ENCODE peak calls at places on chromosomes 7 and 10, in seven cellular contexts. Y is CD8-positive, alpha-beta T cell; H is fibroblast of lung; I is PC-3; O is ascending aorta; F is H1; M is mesenchymal stem cell. A is an unnamed sample. For H3K4me1, the result is how much of the 10 kb centered on the place peaks cover.

GRCh38 chr7:48438196-48438595 is 266.9 kb downstream of the ABCA13 start:
- DNase-seq in O (no peak), M (peak), F (no peak), H (peak), I (peak), Y (no peak), A (no peak)

GRCh38 chr10:5343979-5344378 is 20.8 kb upstream of the UCN3 start:
- DNase-seq in M (no peak), I (no peak), F (no peak), Y (no peak), O (no peak), H (no peak), A (no peak)

GRCh38 chr10:23331567-23332290 is 12.9 kb downstream of the C10orf67 start:
- DNase-seq in I (peak), M (peak), F (no peak), Y (no peak), O (no peak), H (peak), A (no peak)

GRCh38 chr10:76769161-76769560 is 868.4 kb downstream of the KCNMA1 start:
- DNase-seq in I (no peak), M (no peak), F (no peak), Y (no peak), O (no peak), H (no peak), A (no peak)

GRCh38 chr10:108490931-108491330 is 1326.4 kb upstream of the SORCS1 start:
- DNase-seq in F (no peak), M (no peak), I (no peak), H (no peak), O (no peak), Y (no peak), A (no peak)

GRCh38 chr7:139733751-139734150 is 44.0 kb downstream of the HIPK2 start:
- DNase-seq in Y (no peak), F (no peak), O (no peak), M (no peak), H (peak), I (no peak), A (no peak)

GRCh38 chr7:25812086-25812855 is 339.7 kb upstream of the NFE2L3 start:
- DNase-seq in F (no peak), O (no peak), I (no peak), M (no peak), Y (peak), H (no peak), A (no peak)

GRCh38 chr7:80681272-80681885 is 42.9 kb downstream of the CD36 start:
- DNase-seq in H (peak), F (no peak), Y (no peak), M (peak), O (no peak), I (peak), A (no peak)

GRCh38 chr10:24383681-24384106 is 174.8 kb downstream of the KIAA1217 start:
- DNase-seq in O (peak), F (peak), H (peak), Y (no peak), I (peak), M (peak), A (peak)

GRCh38 chr7:12370249-12370648 is 33.4 kb downstream of the VWDE start:
- DNase-seq in Y (no peak), O (no peak), F (no peak), M (no peak), I (no peak), H (no peak), A (no peak)

GRCh38 chr10:117534321-117535044 is 8.1 kb upstream of the EMX2 start:
- DNase-seq in I (no peak), F (no peak), O (no peak), Y (no peak), M (no peak), H (no peak), A (no peak)

GRCh38 chr10:119595715-119596515 is 849 bp downstream of the TIAL1 start:
- DNase-seq in O (no peak), Y (peak), M (peak), H (peak), F (no peak), I (no peak), A (no peak)

GRCh38 chr7:22725585-22725984 is 1.4 kb upstream of the IL6 start:
- DNase-seq in H (peak), M (peak), Y (no peak), O (no peak), I (peak), F (no peak), A (no peak)

GRCh38 chr7:106022193-106022821 is 59.2 kb downstream of the CDHR3 start:
- DNase-seq in M (no peak), H (no peak), Y (peak), I (no peak), O (no peak), F (no peak), A (no peak)

GRCh38 chr7:65907501-65908198 is 34.8 kb downstream of the VKORC1L1 start:
- DNase-seq in Y (no peak), I (no peak), F (peak), H (no peak), M (no peak), O (no peak), A (no peak)

GRCh38 chr7:50739744-50740455 is 42.8 kb downstream of the GRB10 start:
- DNase-seq in O (no peak), Y (peak), F (no peak), H (no peak), M (no peak), I (no peak), A (no peak)

GRCh38 chr10:122140941-122141623 is 130.0 kb upstream of the BTBD16 start:
- DNase-seq in M (peak), O (peak), I (peak), H (peak), F (no peak), Y (no peak), A (no peak)

GRCh38 chr10:34121974-34122282 is 693.2 kb downstream of the PARD3 start:
- DNase-seq in H (peak), F (no peak), M (peak), I (peak), O (no peak), Y (no peak), A (no peak)

GRCh38 chr7:114539575-114539974 is 125.0 kb downstream of the FOXP2 start:
- DNase-seq in M (peak), O (no peak), F (no peak), H (peak), Y (no peak), I (peak), A (no peak)

GRCh38 chr10:63628526-63629362 is 107.5 kb downstream of the REEP3 start:
- DNase-seq in H (peak), Y (no peak), O (no peak), F (no peak), M (peak), I (no peak), A (no peak)

GRCh38 chr10:81920213-81920829 is 45.3 kb downstream of the NRG3 start:
- DNase-seq in M (no peak), F (no peak), Y (no peak), I (no peak), H (no peak), O (no peak), A (no peak)

GRCh38 chr7:42314696-42315095 is 77.7 kb upstream of the GLI3 start:
- DNase-seq in Y (no peak), I (no peak), M (no peak), O (no peak), F (no peak), H (no peak), A (no peak)

GRCh38 chr7:28168393-28169158 is 12.0 kb downstream of the JAZF1 start:
- DNase-seq in F (no peak), M (no peak), Y (no peak), O (no peak), H (peak), I (no peak), A (no peak)

GRCh38 chr7:152674860-152675760 is 831 bp downstream of the XRCC2 start:
- DNase-seq in I (peak), O (no peak), M (peak), F (no peak), Y (no peak), H (peak), A (no peak)

GRCh38 chr10:101611506-101611905 is 23.4 kb downstream of the DPCD start:
- DNase-seq in F (no peak), Y (no peak), M (peak), O (no peak), H (peak), I (no peak), A (no peak)

GRCh38 chr10:50807851-50808776 is 68.4 kb downstream of the ASAH2B start:
- DNase-seq in F (no peak), I (no peak), O (no peak), M (peak), H (no peak), Y (no peak), A (no peak)

GRCh38 chr7:116451958-116452729 is 47.4 kb upstream of the CAV2 start:
- DNase-seq in H (no peak), Y (no peak), M (no peak), I (no peak), O (no peak), F (no peak), A (no peak)

GRCh38 chr10:113929522-113929921 is 75.1 kb downstream of the NHLRC2 start:
- DNase-seq in Y (no peak), H (no peak), O (no peak), M (no peak), F (no peak), I (no peak), A (no peak)

GRCh38 chr7:116351966-116352365 is 141.6 kb downstream of the TES start:
- DNase-seq in I (no peak), Y (no peak), F (no peak), H (no peak), O (no peak), M (no peak), A (no peak)

GRCh38 chr7:43076189-43076605 is 36.2 kb upstream of the HECW1 start:
- DNase-seq in Y (no peak), H (no peak), I (no peak), F (no peak), O (no peak), M (peak), A (no peak)

GRCh38 chr7:41760293-41760692 is 57.4 kb upstream of the INHBA start:
- DNase-seq in F (no peak), O (no peak), H (no peak), I (no peak), Y (no peak), M (no peak), A (no peak)

GRCh38 chr10:95496246-95496911 is 64.8 kb downstream of the SORBS1 start:
- DNase-seq in F (no peak), Y (no peak), M (no peak), H (no peak), O (no peak), I (no peak), A (no peak)

GRCh38 chr10:60797200-60797599 is 18.9 kb downstream of the CDK1 start:
- DNase-seq in Y (no peak), I (no peak), F (no peak), H (no peak), O (no peak), M (peak), A (no peak)

GRCh38 chr10:122850705-122851640 is 5.3 kb upstream of the CUZD1 start:
- DNase-seq in Y (no peak), M (peak), H (peak), O (no peak), I (peak), F (no peak), A (no peak)

GRCh38 chr7:115526272-115526671 is 504.3 kb downstream of the TFEC start:
- DNase-seq in F (peak), O (no peak), Y (no peak), M (no peak), H (no peak), I (no peak), A (peak)

GRCh38 chr7:28957064-28957821 is 887 bp downstream of the TRIL start:
- DNase-seq in I (no peak), Y (no peak), F (no peak), O (no peak), M (no peak), H (peak), A (no peak)

GRCh38 chr10:72523932-72524396 is 101.9 kb downstream of the MICU1 start:
- DNase-seq in H (no peak), Y (no peak), O (no peak), M (no peak), F (no peak), I (no peak), A (no peak)

GRCh38 chr7:94908204-94909022 is 1.0 kb downstream of the PPP1R9A start:
- DNase-seq in F (peak), H (peak), I (peak), M (peak), O (no peak), Y (no peak), A (no peak)
- H3K27ac ChIP-seq in F (peak), H (no peak), I (no peak), M (peak), O (peak), Y (no peak), A (no peak)

GRCh38 chr10:103816431-103816830 is 38.9 kb downstream of the SH3PXD2A start:
- DNase-seq in F (no peak), Y (no peak), O (no peak), I (peak), H (peak), M (peak), A (no peak)

GRCh38 chr10:103812431-103812830 is 42.9 kb downstream of the SH3PXD2A start:
- DNase-seq in I (no peak), O (no peak), M (peak), Y (no peak), H (peak), F (no peak), A (no peak)

GRCh38 chr10:103812004-103812403 is 43.4 kb downstream of the SH3PXD2A start:
- DNase-seq in F (no peak), M (no peak), O (no peak), I (no peak), Y (no peak), H (no peak), A (no peak)

GRCh38 chr10:103814626-103815370 is 40.6 kb downstream of the SH3PXD2A start:
- DNase-seq in F (no peak), M (peak), I (no peak), Y (no peak), O (no peak), H (peak), A (no peak)

DNA sequence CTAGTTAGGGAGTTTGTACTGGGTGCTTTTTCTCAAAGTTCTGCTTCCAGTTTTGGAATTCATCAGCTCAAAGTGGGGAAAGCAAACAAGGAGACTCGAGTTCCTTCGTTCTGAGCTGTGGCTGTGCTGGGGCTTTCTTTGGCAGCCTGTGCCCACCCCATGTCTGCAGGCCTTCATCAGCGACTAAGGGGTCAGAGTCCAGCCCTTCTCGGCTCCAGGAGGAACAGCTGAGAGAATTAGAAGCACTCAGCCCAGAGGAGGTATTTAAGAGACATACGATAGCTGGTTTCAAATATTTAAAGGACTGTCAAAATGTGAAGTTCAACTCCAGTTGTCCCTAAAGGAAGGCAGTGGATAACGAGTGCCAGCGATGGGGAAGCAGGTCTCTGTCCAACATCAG is 41.3 kb downstream of the SH3PXD2A start:
- DNase-seq in M (no peak), F (no peak), I (no peak), O (no peak), H (no peak), Y (no peak), A (no peak)
- H3K4me1 ChIP-seq in M (under half), F (under half), I (under half), O (under half), H (under half), Y (under half), A (under half)

GRCh38 chr10:59177862-59178235 is 1.4 kb downstream of the PHYHIPL start:
- DNase-seq in H (no peak), M (no peak), I (no peak), Y (no peak), F (no peak), O (no peak), A (no peak)

GRCh38 chr10:59176241-59177030 is at the start of gene PHYHIPL:
- DNase-seq in H (no peak), F (no peak), Y (no peak), M (no peak), I (no peak), O (no peak), A (no peak)

GRCh38 chr10:59179027-59179426 is 2.6 kb downstream of the PHYHIPL start:
- DNase-seq in M (no peak), I (no peak), F (no peak), H (no peak), Y (no peak), O (no peak), A (no peak)

GRCh38 chr10:59175538-59176240 is 754 bp upstream of the PHYHIPL start:
- DNase-seq in M (no peak), F (no peak), H (no peak), Y (no peak), I (no peak), O (no peak), A (no peak)

GRCh38 chr10:59177031-59177861 is 803 bp downstream of the PHYHIPL start:
- DNase-seq in H (peak), Y (no peak), F (no peak), I (peak), M (peak), O (no peak), A (no peak)
- H3K27ac ChIP-seq in H (no peak), Y (no peak), F (no peak), I (no peak), M (no peak), O (no peak), A (no peak)

GRCh38 chr10:80197972-80198591 is 7.3 kb downstream of the ANXA11 start:
- DNase-seq in H (no peak), Y (no peak), F (no peak), I (no peak), O (no peak), M (no peak), A (no peak)
- H3K4me1 ChIP-seq in H (under half), Y (half or more), F (under half), I (half or more), O (half or more), M (under half), A (under half)

DNA sequence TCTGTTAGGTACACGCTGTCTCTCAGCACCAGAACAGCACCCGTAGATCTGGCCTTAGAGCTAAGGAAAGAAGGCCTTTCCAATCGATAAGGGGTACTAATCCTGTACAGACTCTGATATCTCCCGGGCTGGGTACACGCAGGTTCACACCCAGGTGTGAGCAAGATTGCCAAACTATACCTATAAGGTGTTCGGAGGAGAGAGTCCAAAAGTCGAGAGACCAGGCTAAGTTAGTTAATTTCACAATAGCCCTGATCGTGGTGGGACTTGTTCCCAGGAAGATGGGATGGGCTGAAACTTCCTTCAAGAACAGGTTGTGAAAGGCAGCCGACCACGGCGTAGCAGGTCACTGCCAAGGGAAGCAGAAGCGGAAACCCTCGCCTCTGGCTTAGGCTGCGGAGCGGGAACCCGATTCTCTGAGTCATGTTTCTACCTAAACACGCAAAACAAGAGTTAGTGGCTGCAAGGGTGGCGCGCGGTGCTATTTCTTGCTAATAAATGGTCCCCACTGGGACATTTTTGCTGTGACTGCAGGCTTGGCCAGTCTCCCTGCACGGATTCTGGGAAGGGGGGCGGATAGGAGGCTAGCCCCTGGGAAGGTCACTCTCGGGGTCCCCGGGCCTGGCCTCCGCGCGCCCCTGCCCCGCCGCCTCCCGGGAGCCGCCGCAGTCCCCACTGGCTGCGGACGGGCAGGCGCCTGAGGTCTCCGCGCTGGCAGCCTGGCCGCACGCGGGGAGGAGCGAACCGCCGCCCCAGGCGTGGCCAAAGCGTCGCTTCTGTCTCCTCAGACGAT is 75.4 kb upstream of the PDSS1 start:
- DNase-seq in I (peak), F (no peak), Y (no peak), H (no peak), M (no peak), O (no peak), A (no peak)
- H3K27ac ChIP-seq in I (no peak), F (no peak), Y (no peak), H (no peak), M (no peak), O (no peak), A (no peak)